ENCODE peak calls at places on chromosome 11, in four cellular contexts. One of them, this sample, is unnamed.

GRCh38 chr11:45079943-45080719 is 66.3 kb upstream of the PRDM11 start:
- DNase-seq in right lobe of liver: no peak
- DNase-seq in tibial nerve: no peak
- DNase-seq in lower leg skin: no peak
- DNase-seq in this sample: no peak

GRCh38 chr11:2387266-2387982 is 10.3 kb downstream of the CD81 start:
- DNase-seq in tibial nerve: no peak
- DNase-seq in right lobe of liver: no peak
- DNase-seq in lower leg skin: no peak
- DNase-seq in this sample: peak; percentile 49

GRCh38 chr11:130813196-130813595 is 103.1 kb downstream of the SNX19 start:
- DNase-seq in right lobe of liver: no peak
- DNase-seq in tibial nerve: no peak
- DNase-seq in lower leg skin: no peak
- DNase-seq in this sample: no peak

GRCh38 chr11:119369035-119369925 is 12.2 kb downstream of the USP2 start:
- DNase-seq in tibial nerve: no peak
- DNase-seq in right lobe of liver: peak; percentile 77
- DNase-seq in lower leg skin: no peak
- DNase-seq in this sample: no peak

GRCh38 chr11:101466352-101466751 is 117.5 kb downstream of the TRPC6 start:
- DNase-seq in tibial nerve: no peak
- DNase-seq in lower leg skin: no peak
- DNase-seq in right lobe of liver: no peak
- DNase-seq in this sample: no peak

GRCh38 chr11:72038491-72038890 is 39.8 kb downstream of the IL18BP start:
- DNase-seq in tibial nerve: peak; percentile 60
- DNase-seq in right lobe of liver: no peak
- DNase-seq in lower leg skin: peak; percentile 78
- DNase-seq in this sample: no peak

GRCh38 chr11:64372802-64373597 is 14.0 kb downstream of the RPS6KA4 start:
- DNase-seq in right lobe of liver: no peak
- DNase-seq in lower leg skin: no peak
- DNase-seq in tibial nerve: no peak
- DNase-seq in this sample: peak; percentile 96

GRCh38 chr11:119730789-119731386 is 1.9 kb upstream of the NECTIN1 start:
- DNase-seq in lower leg skin: no peak
- DNase-seq in tibial nerve: no peak
- DNase-seq in right lobe of liver: no peak
- DNase-seq in this sample: no peak

GRCh38 chr11:78802058-78802633 is 227.5 kb upstream of the NARS2 start:
- DNase-seq in tibial nerve: no peak
- DNase-seq in right lobe of liver: no peak
- DNase-seq in lower leg skin: no peak
- DNase-seq in this sample: no peak

GRCh38 chr11:299951-300735 is 817 bp upstream of the IFITM5 start:
- DNase-seq in right lobe of liver: no peak
- DNase-seq in tibial nerve: no peak
- DNase-seq in lower leg skin: no peak
- DNase-seq in this sample: no peak
- TF ChIP-seq POLR2A in right lobe of liver: no peak
- TF ChIP-seq POLR2A in tibial nerve: no peak
- TF ChIP-seq POLR2A in lower leg skin: no peak
- TF ChIP-seq POLR2A in this sample: no peak

DNA sequence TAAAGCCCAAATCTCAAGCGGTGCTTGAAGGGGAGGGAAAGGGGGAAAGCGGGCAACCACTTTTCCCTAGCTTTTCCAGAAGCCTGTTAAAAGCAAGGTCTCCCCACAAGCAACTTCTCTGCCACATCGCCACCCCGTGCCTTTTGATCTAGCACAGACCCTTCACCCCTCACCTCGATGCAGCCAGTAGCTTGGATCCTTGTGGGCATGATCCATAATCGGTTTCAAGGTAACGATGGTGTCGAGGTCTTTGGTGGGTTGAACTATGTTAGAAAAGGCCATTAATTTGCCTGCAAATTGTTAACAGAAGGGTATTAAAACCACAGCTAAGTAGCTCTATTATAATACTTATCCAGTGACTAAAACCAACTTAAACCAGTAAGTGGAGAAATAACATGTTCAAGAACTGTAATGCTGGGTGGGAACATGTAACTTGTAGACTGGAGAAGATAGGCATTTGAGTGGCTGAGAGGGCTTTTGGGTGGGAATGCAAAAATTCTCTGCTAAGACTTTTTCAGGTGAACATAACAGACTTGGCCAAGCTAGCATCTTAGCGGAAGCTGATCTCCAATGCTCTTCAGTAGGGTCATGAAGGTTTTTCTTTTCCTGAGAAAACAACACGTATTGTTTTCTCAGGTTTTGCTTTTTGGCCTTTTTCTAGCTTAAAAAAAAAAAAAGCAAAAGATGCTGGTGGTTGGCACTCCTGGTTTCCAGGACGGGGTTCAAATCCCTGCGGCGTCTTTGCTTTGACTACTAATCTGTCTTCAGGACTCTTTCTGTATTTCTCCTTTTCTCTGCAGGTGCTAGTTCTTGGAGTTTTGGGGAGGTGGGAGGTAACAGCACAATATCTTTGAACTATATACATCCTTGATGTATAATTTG is 6.8 kb downstream of the MALAT1 start:
- DNase-seq in lower leg skin: no peak
- DNase-seq in tibial nerve: no peak
- DNase-seq in right lobe of liver: no peak
- DNase-seq in this sample: no peak
- TF ChIP-seq POLR2A in lower leg skin: no peak
- TF ChIP-seq POLR2A in tibial nerve: peak; percentile 21
- TF ChIP-seq POLR2A in right lobe of liver: peak; percentile 48
- TF ChIP-seq POLR2A in this sample: no peak

GRCh38 chr11:68843052-68843561 is 1.4 kb upstream of the CPT1A start:
- DNase-seq in tibial nerve: no peak
- DNase-seq in right lobe of liver: no peak
- DNase-seq in lower leg skin: no peak
- DNase-seq in this sample: peak; percentile 48

GRCh38 chr11:68840661-68841653 is 759 bp downstream of the CPT1A start:
- DNase-seq in right lobe of liver: peak; percentile 90
- DNase-seq in lower leg skin: no peak
- DNase-seq in tibial nerve: peak; percentile 29
- DNase-seq in this sample: peak; percentile 49

GRCh38 chr11:68842427-68843051 is 823 bp upstream of the CPT1A start:
- DNase-seq in right lobe of liver: no peak
- DNase-seq in lower leg skin: no peak
- DNase-seq in tibial nerve: no peak
- DNase-seq in this sample: no peak

GRCh38 chr11:68839953-68840641 is 1.6 kb downstream of the CPT1A start:
- DNase-seq in right lobe of liver: no peak
- DNase-seq in lower leg skin: no peak
- DNase-seq in tibial nerve: no peak
- DNase-seq in this sample: no peak

GRCh38 chr11:68841718-68842426 is at the start of gene CPT1A:
- DNase-seq in lower leg skin: peak; percentile 62
- DNase-seq in tibial nerve: peak; percentile 61
- DNase-seq in right lobe of liver: peak; percentile 89
- DNase-seq in this sample: peak; percentile 91
- TF ChIP-seq POLR2A in lower leg skin: no peak
- TF ChIP-seq POLR2A in tibial nerve: peak; percentile 63
- TF ChIP-seq POLR2A in right lobe of liver: peak; percentile 84
- TF ChIP-seq POLR2A in this sample: peak; percentile 25

GRCh38 chr11:134272381-134273316 is 3.5 kb upstream of the GLB1L3 start:
- DNase-seq in lower leg skin: no peak
- DNase-seq in right lobe of liver: peak; percentile 89
- DNase-seq in tibial nerve: no peak
- DNase-seq in this sample: no peak
- TF ChIP-seq POLR2A in lower leg skin: no peak
- TF ChIP-seq POLR2A in right lobe of liver: no peak
- TF ChIP-seq POLR2A in tibial nerve: no peak
- TF ChIP-seq POLR2A in this sample: no peak

GRCh38 chr11:68008381-68009337 is 1.5 kb upstream of the ALDH3B1 start:
- DNase-seq in right lobe of liver: peak; percentile 68
- DNase-seq in tibial nerve: no peak
- DNase-seq in lower leg skin: no peak
- DNase-seq in this sample: no peak

GRCh38 chr11:68009391-68010000 is 631 bp upstream of the ALDH3B1 start:
- DNase-seq in tibial nerve: no peak
- DNase-seq in right lobe of liver: no peak
- DNase-seq in lower leg skin: no peak
- DNase-seq in this sample: no peak

GRCh38 chr11:68012044-68012842 is 2.1 kb downstream of the ALDH3B1 start:
- DNase-seq in lower leg skin: no peak
- DNase-seq in tibial nerve: no peak
- DNase-seq in right lobe of liver: no peak
- DNase-seq in this sample: no peak

GRCh38 chr11:68011046-68011943 is 1.2 kb downstream of the ALDH3B1 start:
- DNase-seq in lower leg skin: no peak
- DNase-seq in tibial nerve: no peak
- DNase-seq in right lobe of liver: no peak
- DNase-seq in this sample: no peak

DNA sequence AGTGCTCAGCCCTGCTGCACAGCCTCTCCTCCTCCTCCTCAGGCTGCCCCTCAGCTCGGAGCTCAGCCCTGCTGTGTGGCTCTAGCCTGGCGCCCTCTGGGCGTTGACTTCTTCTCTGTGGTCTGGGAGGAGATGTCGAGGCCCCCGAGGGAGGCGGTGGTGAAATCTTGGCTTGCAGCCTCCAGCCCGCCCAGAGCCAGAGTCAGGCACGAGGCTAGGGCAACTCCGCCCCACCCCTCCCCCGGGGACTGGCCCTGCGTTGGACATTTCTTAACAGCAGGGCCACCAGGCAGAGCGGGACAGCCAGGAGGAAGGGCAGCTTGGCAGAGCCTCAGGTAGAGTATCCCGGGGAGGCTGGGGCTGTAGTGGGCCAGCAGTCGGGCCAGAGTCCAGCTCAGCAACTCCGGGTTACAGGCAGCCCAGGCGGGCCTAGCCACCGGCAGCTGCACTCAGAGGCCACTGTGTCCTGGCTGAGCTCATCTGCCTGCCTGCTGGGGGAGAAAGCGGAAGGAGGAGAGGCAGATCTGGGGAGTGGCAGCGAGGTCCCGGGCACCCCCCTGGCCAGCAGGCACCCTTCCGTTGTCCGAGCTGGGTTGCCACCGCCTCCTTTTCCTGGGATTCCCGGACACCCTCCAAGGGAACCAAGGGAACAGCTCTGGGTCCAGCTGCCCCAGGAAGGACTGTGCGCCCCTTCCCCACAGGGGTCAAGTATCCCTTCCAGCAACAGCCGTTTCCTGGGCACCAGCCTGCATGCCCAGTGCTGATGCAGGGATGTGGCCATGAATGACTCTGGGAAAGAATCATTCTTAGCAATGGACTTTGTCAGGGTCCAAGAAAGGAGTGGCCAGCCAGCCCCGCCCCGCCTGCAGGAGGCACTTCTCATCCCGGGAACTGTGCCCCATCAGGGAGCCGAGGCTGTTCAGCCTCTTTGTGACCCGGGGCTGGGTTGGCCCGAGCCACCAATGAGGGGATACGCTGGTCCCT is at the start of gene ALDH3B1:
- DNase-seq in tibial nerve: peak; percentile 97
- DNase-seq in lower leg skin: peak; percentile 89
- DNase-seq in right lobe of liver: peak; percentile 98
- DNase-seq in this sample: peak; percentile 89
- TF ChIP-seq POLR2A in tibial nerve: peak; percentile 84
- TF ChIP-seq POLR2A in lower leg skin: no peak
- TF ChIP-seq POLR2A in right lobe of liver: peak; percentile 83
- TF ChIP-seq POLR2A in this sample: peak; percentile 72

GRCh38 chr11:125568970-125569912 is at the start of gene EI24:
- DNase-seq in right lobe of liver: peak; percentile 93
- DNase-seq in lower leg skin: peak; percentile 82
- DNase-seq in tibial nerve: peak; percentile 79
- DNase-seq in this sample: peak; percentile 80
- TF ChIP-seq POLR2A in right lobe of liver: peak; percentile 93
- TF ChIP-seq POLR2A in lower leg skin: no peak
- TF ChIP-seq POLR2A in tibial nerve: peak; percentile 76
- TF ChIP-seq POLR2A in this sample: peak; percentile 68

This sample was measured in H54.